ENCODE peak calls at places on chromosomes 4 and X, in seven cellular contexts. E is bronchial epithelial cell, N is naive B cell, F is transverse colon, O is DMS153, R is SHP77, S is NCI-H1092 treated with DMSO at 0.1 percent for 48 hours. D is an unnamed sample.

GRCh38 chrX:1387141-1387776 is 4.7 kb downstream of the SLC25A6 start:
- DNase-seq in E (no peak), N (no peak), F (no peak), O (no peak), R (no peak), S (no peak), D (no peak)

GRCh38 chr4:87025614-87026041 is 90.8 kb downstream of the AFF1 start:
- DNase-seq in E (no peak), N (no peak), F (peak), O (no peak), R (no peak), S (no peak), D (no peak)

GRCh38 chr4:14809203-14809602 is 193.1 kb upstream of the CPEB2 start:
- DNase-seq in E (no peak), N (no peak), F (no peak), O (no peak), R (no peak), S (no peak), D (no peak)

GRCh38 chr4:1578968-1579833 is 104.9 kb downstream of the FAM53A start:
- DNase-seq in E (peak), N (peak), F (peak), O (no peak), R (no peak), S (no peak), D (peak)

GRCh38 chr4:120066182-120066524 is 495 bp downstream of the MAD2L1 start:
- DNase-seq in E (peak), N (no peak), F (no peak), O (no peak), R (no peak), S (peak), D (no peak)

GRCh38 chrX:122565952-122566351 is 618.1 kb upstream of the GRIA3 start:
- DNase-seq in E (peak), N (no peak), F (no peak), O (no peak), R (no peak), S (no peak), D (peak)

GRCh38 chrX:18047440-18047940 is 173.2 kb downstream of the BEND2 start:
- DNase-seq in E (no peak), N (no peak), F (no peak), O (no peak), R (no peak), S (no peak), D (no peak)

GRCh38 chrX:42664706-42665105 is 113.3 kb downstream of the PPP1R2C start:
- DNase-seq in E (no peak), N (no peak), F (no peak), O (no peak), R (no peak), S (no peak), D (no peak)

GRCh38 chr4:57254727-57255126 is 144.5 kb upstream of the IGFBP7 start:
- DNase-seq in E (no peak), N (no peak), F (no peak), O (no peak), R (no peak), S (no peak), D (no peak)

GRCh38 chr4:126715067-126715466 is 917.7 kb upstream of the INTU start:
- DNase-seq in E (no peak), N (no peak), F (no peak), O (no peak), R (no peak), S (no peak), D (no peak)

GRCh38 chr4:6188687-6189305 is 11.6 kb downstream of the JAKMIP1 start:
- DNase-seq in E (no peak), N (no peak), F (no peak), O (no peak), R (no peak), S (no peak), D (no peak)

GRCh38 chr4:108175966-108176365 is 7.2 kb upstream of the LEF1 start:
- DNase-seq in E (no peak), N (no peak), F (no peak), O (no peak), R (no peak), S (no peak), D (no peak)

GRCh38 chr4:53706422-53707032 is 115.2 kb upstream of the LNX1 start:
- DNase-seq in E (peak), N (peak), F (no peak), O (peak), R (peak), S (peak), D (peak)

GRCh38 chr4:90120815-90121214 is 6.4 kb upstream of the CCSER1 start:
- DNase-seq in E (no peak), N (no peak), F (no peak), O (no peak), R (no peak), S (no peak), D (no peak)

GRCh38 chr4:182847543-182847942 is 69.6 kb downstream of the DCTD start:
- DNase-seq in E (peak), N (no peak), F (no peak), O (no peak), R (no peak), S (no peak), D (no peak)

GRCh38 chr4:121564840-121565375 is 131.9 kb downstream of the ANXA5 start:
- DNase-seq in E (no peak), N (no peak), F (no peak), O (no peak), R (no peak), S (no peak), D (no peak)

GRCh38 chr4:610411-611261 is 14.7 kb upstream of the PDE6B start:
- DNase-seq in E (peak), N (no peak), F (peak), O (no peak), R (no peak), S (peak), D (peak)

GRCh38 chr4:76216521-76216920 is 2.9 kb upstream of the SCARB2 start:
- DNase-seq in E (no peak), N (no peak), F (no peak), O (no peak), R (no peak), S (no peak), D (no peak)

GRCh38 chrX:44312421-44312820 is 31.1 kb downstream of the EFHC2 start:
- DNase-seq in E (no peak), N (no peak), F (no peak), O (no peak), R (no peak), S (no peak), D (no peak)

GRCh38 chr4:122588453-122589238 is 32.2 kb downstream of the IL21 start:
- DNase-seq in E (no peak), N (no peak), F (no peak), O (no peak), R (no peak), S (no peak), D (peak)

GRCh38 chr4:31104596-31104995 is 384.4 kb downstream of the PCDH7 start:
- DNase-seq in E (no peak), N (no peak), F (no peak), O (no peak), R (no peak), S (peak), D (no peak)

GRCh38 chr4:20305976-20306375 is 54.3 kb downstream of the SLIT2 start:
- DNase-seq in E (no peak), N (no peak), F (no peak), O (peak), R (no peak), S (peak), D (peak)